ENCODE peak calls at places on chromosomes 5 and 9, in five cellular contexts. Y is K562, H is H1, S is HepG2, C is GM12878. Z is an unnamed sample.

GRCh38 chr9:127746959-127747569 is 12.0 kb upstream of the TOR2A start:
- DNase-seq in S (no peak), C (no peak), H (no peak), Y (no peak), Z (no peak)

GRCh38 chr5:36079200-36079761 is 12.6 kb upstream of the UGT3A2 start:
- DNase-seq in C (peak; percentile 11), S (peak; percentile 55), Y (peak; percentile 58), H (peak; percentile 47), Z (peak; percentile 61)

GRCh38 chr5:178306430-178307225 is 74.0 kb upstream of the PHYKPL start:
- DNase-seq in Y (no peak), S (no peak), C (no peak), H (no peak), Z (no peak)

GRCh38 chr5:59328801-59329296 is 564.7 kb downstream of the PDE4D start:
- DNase-seq in C (no peak), S (no peak), H (no peak), Y (no peak), Z (no peak)

GRCh38 chr5:33936004-33936380 is 194 bp upstream of the RXFP3 start:
- DNase-seq in Y (peak; percentile 34), H (no peak), S (no peak), C (no peak), Z (no peak)

GRCh38 chr5:166262395-166262794 is 2029.0 kb upstream of the WWC1 start:
- DNase-seq in H (no peak), C (no peak), S (no peak), Y (no peak), Z (no peak)

GRCh38 chr5:56279979-56280378 is 46.8 kb upstream of the ANKRD55 start:
- DNase-seq in H (peak; percentile 25), Y (no peak), S (peak; percentile 80), C (no peak), Z (no peak)

GRCh38 chr5:176592573-176592972 is 17.4 kb downstream of the GPRIN1 start:
- DNase-seq in C (no peak), H (no peak), Y (no peak), S (no peak), Z (no peak)

GRCh38 chr9:36772449-36773370 is 200.0 kb downstream of the MELK start:
- DNase-seq in Y (no peak), C (no peak), S (no peak), H (no peak), Z (no peak)

GRCh38 chr5:172383231-172383802 is 71.0 kb downstream of the SH3PXD2B start:
- DNase-seq in Y (no peak), C (no peak), H (no peak), S (peak; percentile 92), Z (no peak)

GRCh38 chr5:172179032-172179989 is 8.7 kb downstream of the STK10 start:
- DNase-seq in H (no peak), C (peak; percentile 71), S (no peak), Y (no peak), Z (no peak)

GRCh38 chr9:79012561-79012960 is 559.2 kb upstream of the TLE4 start:
- DNase-seq in S (no peak), H (no peak), Y (no peak), C (no peak), Z (no peak)

GRCh38 chr9:100086097-100086496 is 12.7 kb downstream of the ERP44 start:
- DNase-seq in H (no peak), S (no peak), Y (no peak), C (no peak), Z (no peak)

GRCh38 chr9:126842977-126843799 is 17.3 kb upstream of the ZBTB34 start:
- DNase-seq in Y (no peak), H (no peak), C (no peak), S (no peak), Z (no peak)

GRCh38 chr5:174145091-174145490 is 99.6 kb downstream of the NSG2 start:
- DNase-seq in S (no peak), Y (no peak), C (no peak), H (no peak), Z (no peak)

GRCh38 chr5:125604104-125604503 is 819.1 kb upstream of the GRAMD2B start:
- DNase-seq in Y (no peak), C (no peak), H (no peak), S (no peak), Z (no peak)

GRCh38 chr9:35691757-35692301 is 2.1 kb upstream of the TPM2 start:
- DNase-seq in Y (no peak), H (no peak), S (no peak), C (no peak), Z (no peak)
- TF ChIP-seq YY1 in Y (no peak), H (no peak), S (no peak), C (no peak), Z (no peak)

GRCh38 chr5:131952286-131952857 is 6.9 kb upstream of the MEIKIN start:
- DNase-seq in C (no peak), Y (no peak), H (no peak), S (no peak), Z (no peak)
- TF ChIP-seq ZNF274 in C (no peak), Y (no peak), H (no peak), S (no peak), Z (no peak)

DNA sequence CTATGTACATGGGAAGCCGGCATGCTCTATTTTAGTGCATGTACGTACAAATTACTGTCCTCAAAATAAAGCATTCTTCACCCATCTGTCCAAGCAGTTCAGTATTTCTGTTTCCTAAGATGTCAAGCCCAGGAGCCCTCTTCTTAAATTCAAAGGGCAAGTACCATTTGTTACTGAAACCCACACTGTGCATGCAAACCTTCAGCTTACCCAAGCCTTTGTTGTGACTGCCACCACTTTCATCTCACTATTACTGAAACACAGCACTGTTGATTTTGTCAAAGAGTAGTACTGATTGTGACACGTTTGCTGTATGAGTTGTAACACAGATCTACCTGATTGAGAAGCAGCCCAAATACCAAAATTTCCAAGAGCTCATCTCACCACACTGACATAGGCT is 390.4 kb upstream of the IZUMO3 start:
- DNase-seq in Y (no peak), S (no peak), H (no peak), C (no peak), Z (no peak)
- TF ChIP-seq CEBPB in Y (no peak), S (no peak), H (no peak), C (no peak), Z (no peak)

DNA sequence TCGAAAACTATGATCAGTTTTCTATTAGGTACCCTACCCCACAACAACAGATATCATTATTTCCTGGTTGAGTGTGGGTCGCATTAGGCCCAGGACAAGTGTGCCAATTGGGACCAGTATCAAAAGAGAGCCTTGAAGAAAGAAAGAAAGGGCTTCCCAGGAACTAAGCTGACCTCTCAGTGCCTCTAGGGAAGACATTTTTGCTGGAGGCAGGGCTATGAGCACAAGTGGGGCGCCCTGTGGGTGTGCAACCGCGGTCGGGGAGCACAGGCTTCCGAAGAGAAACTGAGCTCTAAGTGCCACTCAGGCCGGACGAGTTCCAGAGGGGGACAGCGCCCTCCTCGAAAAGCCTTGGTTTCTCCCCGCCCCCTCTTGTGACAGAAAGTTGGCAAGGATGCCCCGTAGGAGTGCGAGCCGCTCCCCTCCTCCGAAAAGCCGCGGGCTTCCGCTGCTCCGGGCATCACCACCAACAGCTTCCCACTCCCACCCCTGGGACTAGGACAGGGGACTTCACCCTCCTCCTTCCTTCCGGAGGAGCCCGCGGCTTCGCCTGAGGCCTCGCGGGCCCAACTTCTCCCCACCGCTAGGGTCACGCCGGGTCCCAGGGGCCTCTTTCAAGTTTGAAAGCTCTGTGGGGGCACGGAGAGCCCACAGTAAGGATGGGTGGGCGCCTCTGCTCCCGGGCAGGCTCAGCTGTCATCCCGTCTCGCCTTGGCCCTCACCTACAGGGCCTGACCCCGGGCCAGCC is 2.0 kb downstream of the NR2F1-AS1 start:
- DNase-seq in H (no peak), S (no peak), C (no peak), Y (no peak), Z (no peak)
- TF ChIP-seq YY1 in H (no peak), S (no peak), C (no peak), Y (no peak), Z (no peak)

GRCh38 chr5:10478436-10478835 is 36.8 kb downstream of the ROPN1L start:
- DNase-seq in H (no peak), C (no peak), Y (no peak), S (no peak), Z (no peak)
- TF ChIP-seq ZNF274 in H (no peak), C (no peak), Y (no peak), S (no peak), Z (no peak)

DNA sequence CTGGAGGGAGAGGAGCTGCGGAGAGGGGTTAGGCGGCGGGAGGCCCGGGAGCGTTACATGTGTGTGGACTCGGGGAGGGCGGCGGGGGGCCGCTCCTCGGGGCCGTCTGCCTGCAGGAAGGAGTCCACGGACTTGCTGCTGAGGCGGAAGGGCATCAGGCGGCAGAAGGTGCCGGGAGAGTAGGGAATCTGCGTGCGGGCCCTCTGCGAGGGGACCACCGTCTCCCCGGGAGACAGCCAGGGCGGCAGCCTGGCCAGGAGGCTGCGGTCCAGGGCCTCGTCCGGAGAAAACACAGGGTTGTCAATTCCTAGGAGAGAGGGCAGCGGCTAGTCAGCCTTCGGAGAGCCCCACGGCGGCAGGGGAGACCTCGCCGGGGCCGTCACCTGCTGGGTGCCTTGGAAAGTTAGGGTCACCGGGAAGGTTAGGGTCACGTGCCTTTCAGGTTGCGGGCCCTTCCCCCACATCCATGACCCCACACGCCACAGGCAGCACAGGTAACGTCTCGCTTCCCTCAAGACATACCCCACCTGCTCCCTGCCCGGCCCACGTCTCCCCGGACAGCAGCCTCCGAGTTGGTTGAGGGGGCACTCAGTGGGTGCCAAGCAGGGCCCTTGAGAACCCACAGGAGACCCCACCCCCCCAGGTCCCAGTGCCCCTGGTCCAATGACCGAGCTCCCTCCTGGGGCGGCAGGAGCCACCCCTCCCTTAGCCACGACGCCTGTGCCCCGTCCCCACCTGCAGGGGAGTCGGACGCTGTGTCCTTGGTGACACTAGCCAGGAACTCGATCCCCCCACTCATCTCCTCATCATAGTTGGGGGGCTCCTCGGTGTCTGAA is 32.1 kb downstream of the EXOC3 start:
- DNase-seq in C (no peak), H (no peak), Y (no peak), S (no peak), Z (no peak)
- TF ChIP-seq CEBPB in C (no peak), H (no peak), Y (no peak), S (no peak), Z (no peak)

DNA sequence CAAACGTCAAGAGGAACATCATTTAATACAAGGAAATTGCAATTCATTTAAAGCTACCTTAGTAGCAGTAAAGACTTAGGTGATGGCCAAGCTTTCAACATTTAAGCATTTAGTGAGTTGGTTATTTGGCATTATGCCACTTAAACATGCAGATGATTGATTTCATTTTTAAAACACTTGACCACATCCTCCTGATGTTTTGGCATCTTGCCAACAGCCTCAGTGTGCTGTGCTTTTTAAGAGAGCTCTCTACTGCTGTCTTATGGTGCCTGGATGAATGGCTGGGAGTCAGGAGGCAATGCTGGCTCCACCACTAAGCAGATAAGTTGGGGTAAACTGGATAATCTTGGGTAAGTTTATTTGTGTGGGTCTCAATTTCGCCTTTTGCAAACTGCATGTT is 364.5 kb downstream of the MAN2A1 start:
- DNase-seq in H (no peak), C (peak; percentile 12), S (peak; percentile 9), Y (no peak), Z (peak; percentile 1)
- TF ChIP-seq YY1 in H (no peak), C (no peak), S (no peak), Y (no peak), Z (no peak)

GRCh38 chr9:133707065-133707760 is 30.9 kb downstream of the SARDH start:
- DNase-seq in S (no peak), Y (no peak), C (no peak), H (no peak), Z (no peak)
- TF ChIP-seq ZNF274 in S (no peak), Y (no peak), C (no peak), H (no peak), Z (no peak)

GRCh38 chr9:132193227-132194110 is 31.6 kb downstream of the NTNG2 start:
- DNase-seq in H (no peak), C (no peak), Y (no peak), S (no peak), Z (no peak)
- TF ChIP-seq CEBPB in H (no peak), C (no peak), Y (no peak), S (no peak), Z (no peak)

Z was measured in HCT116.